ENCODE peak calls at places on chromosomes 2 and 18, in nine cellular contexts. F, W, B, N, L, S, Z, Y and P are unnamed samples.

GRCh38 chr2:174749793-174750192 is 14.5 kb downstream of the CHRNA1 start:
- DNase-seq in Z (no peak), F (no peak), N (no peak), B (no peak), Y (no peak), S (no peak), L (no peak), W (no peak), P (no peak)

GRCh38 chr2:28544915-28545589 is 49.2 kb downstream of the PLB1 start:
- DNase-seq in F (no peak), L (peak; percentile 12), B (no peak), N (no peak), W (no peak), Z (no peak), S (no peak), Y (peak; percentile 90), P (no peak)

GRCh38 chr2:32522770-32523169 is 105.1 kb upstream of the TTC27 start:
- DNase-seq in N (no peak), S (no peak), F (peak; percentile 42), Y (no peak), L (peak; percentile 37), W (no peak), B (no peak), Z (no peak), P (no peak)

GRCh38 chr2:129443235-129443884 is 536.1 kb upstream of the RAB6C start:
- DNase-seq in Y (no peak), B (no peak), L (no peak), W (no peak), Z (no peak), N (no peak), S (no peak), F (peak; percentile 1), P (peak; percentile 6)

GRCh38 chr18:68797901-68798300 is at the start of gene CCDC102B:
- DNase-seq in L (peak; percentile 67), N (peak; percentile 78), Z (no peak), B (no peak), S (no peak), Y (no peak), F (peak; percentile 18), W (peak; percentile 22), P (no peak)

GRCh38 chr2:53784431-53784830 is 2.3 kb downstream of the ASB3 start:
- DNase-seq in Z (no peak), S (no peak), F (peak; percentile 62), B (no peak), Y (no peak), W (no peak), L (peak; percentile 36), N (no peak), P (no peak)

GRCh38 chr2:152344561-152345195 is 9.7 kb downstream of the FMNL2 start:
- DNase-seq in Y (no peak), F (no peak), B (no peak), Z (no peak), L (no peak), S (no peak), N (no peak), W (no peak), P (no peak)

GRCh38 chr2:239310401-239311061 is 90.3 kb downstream of the HDAC4 start:
- DNase-seq in Z (peak; percentile 52), N (no peak), S (no peak), L (no peak), W (peak; percentile 67), Y (no peak), F (no peak), B (peak; percentile 6), P (no peak)

GRCh38 chr18:75659535-75660023 is 232.1 kb upstream of the SMIM21 start:
- DNase-seq in L (no peak), N (no peak), S (no peak), Y (no peak), W (no peak), Z (no peak), F (no peak), B (no peak), P (no peak)

GRCh38 chr18:75658330-75658729 is 230.8 kb upstream of the SMIM21 start:
- DNase-seq in Y (no peak), F (no peak), B (no peak), S (no peak), W (no peak), L (no peak), Z (no peak), N (no peak), P (peak; percentile 31)

GRCh38 chr18:75656035-75656434 is 228.5 kb upstream of the SMIM21 start:
- DNase-seq in L (no peak), W (no peak), S (no peak), Y (no peak), N (no peak), Z (no peak), F (no peak), B (no peak), P (no peak)

GRCh38 chr18:75660932-75661331 is 233.4 kb upstream of the SMIM21 start:
- DNase-seq in B (no peak), L (no peak), W (no peak), N (no peak), Z (no peak), Y (no peak), S (no peak), F (no peak), P (no peak)

DNA sequence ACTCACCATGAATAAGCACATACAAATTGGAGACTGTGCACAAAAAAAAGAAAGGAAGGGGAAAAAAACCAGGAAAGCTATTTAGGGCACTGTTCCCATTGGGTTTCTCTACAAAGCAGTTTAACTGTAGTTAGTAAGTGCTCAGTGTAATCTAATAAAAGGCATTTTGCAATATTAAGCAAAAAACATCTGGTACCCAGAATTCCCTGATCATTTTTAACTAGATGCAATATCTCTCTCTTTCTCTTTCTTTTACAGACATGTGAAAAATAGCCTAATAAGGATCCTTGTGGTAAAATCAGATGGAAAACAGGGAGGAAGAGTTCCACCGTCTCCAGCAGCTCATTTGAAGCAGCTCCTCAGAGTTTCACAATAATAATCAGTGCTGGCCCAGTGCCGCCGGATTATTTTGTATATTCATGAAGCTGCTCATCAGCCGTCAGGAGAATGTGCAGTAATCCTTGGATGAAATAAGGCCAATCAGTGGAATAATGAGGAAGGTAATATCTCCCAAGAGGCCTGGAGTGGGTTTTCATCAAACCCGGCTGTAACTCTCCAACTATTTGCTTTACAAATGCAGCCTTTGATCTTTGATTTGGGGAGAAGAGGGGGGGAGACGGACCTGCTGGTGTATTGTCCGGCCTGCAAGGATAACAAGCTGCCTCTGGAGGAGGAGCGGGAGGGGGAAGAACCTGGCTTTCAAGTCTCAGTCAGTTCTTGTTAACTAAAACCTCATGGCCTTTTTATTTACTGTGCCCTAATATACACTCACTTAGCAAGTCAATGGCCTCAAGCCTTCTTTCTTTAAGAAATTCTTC is 227.6 kb upstream of the SMIM21 start:
- DNase-seq in L (no peak), W (peak; percentile 58), B (no peak), N (peak; percentile 22), S (peak; percentile 28), Y (no peak), F (peak; percentile 4), Z (no peak), P (no peak)
- H3K4me3 ChIP-seq in L (no peak overlapping the region), W (no peak overlapping the region), B (no peak overlapping the region), N (no peak overlapping the region), S (no peak overlapping the region), Y (no peak overlapping the region), F (no peak overlapping the region), Z (no peak overlapping the region), P (no peak overlapping the region)

GRCh38 chr2:103809390-103809789 is 1044.5 kb upstream of the POU3F3 start:
- DNase-seq in F (no peak), Z (no peak), B (no peak), S (no peak), L (no peak), W (no peak), Y (no peak), N (no peak), P (no peak)

GRCh38 chr2:103805746-103806145 is 1043.9 kb downstream of the TMEM182 start:
- DNase-seq in N (no peak), B (no peak), L (no peak), S (no peak), W (no peak), Y (no peak), F (no peak), Z (no peak), P (no peak)

GRCh38 chr2:103809946-103810345 is 1044.0 kb upstream of the POU3F3 start:
- DNase-seq in Y (no peak), Z (no peak), S (no peak), L (peak; percentile 32), F (peak; percentile 1), B (no peak), N (no peak), W (no peak), P (no peak)

GRCh38 chr2:103810875-103811274 is 1043.0 kb upstream of the POU3F3 start:
- DNase-seq in L (no peak), S (no peak), B (no peak), F (no peak), N (no peak), W (no peak), Z (no peak), Y (no peak), P (no peak)

DNA sequence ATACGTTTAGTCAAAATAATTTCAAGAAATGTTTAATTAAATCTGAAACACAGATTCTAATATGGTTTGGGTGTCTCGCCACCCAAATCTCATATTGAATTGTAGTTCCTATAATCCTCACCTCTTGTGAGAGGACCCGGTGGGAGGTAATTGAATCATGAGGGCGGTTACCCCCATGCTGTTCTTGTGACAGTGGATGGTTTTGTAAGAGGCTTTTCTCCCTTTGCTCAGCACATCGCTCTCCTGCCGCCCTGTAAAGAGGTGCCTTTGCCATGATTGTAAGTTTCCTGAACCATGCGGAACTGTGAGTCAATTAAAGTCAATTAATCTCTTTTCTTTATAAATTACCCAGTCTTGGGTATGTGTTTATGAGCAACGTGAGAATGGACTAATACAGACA is 1045.1 kb upstream of the POU3F3 start:
- DNase-seq in S (no peak), W (no peak), N (no peak), Z (no peak), B (no peak), Y (no peak), L (no peak), F (no peak), P (no peak)
- H3K4me3 ChIP-seq in S (no peak overlapping the region), W (no peak overlapping the region), N (no peak overlapping the region), Z (no peak overlapping the region), B (no peak overlapping the region), Y (no peak overlapping the region), L (no peak overlapping the region), F (no peak overlapping the region), P (no peak overlapping the region)

GRCh38 chr18:23131693-23132319 is 3.5 kb upstream of the CABLES1 start:
- DNase-seq in B (peak; percentile 76), L (peak; percentile 68), S (no peak), Y (peak; percentile 82), N (peak; percentile 91), W (peak; percentile 53), F (peak; percentile 83), Z (no peak), P (peak; percentile 82)

GRCh38 chr18:23136326-23137092 is 1.2 kb downstream of the CABLES1 start:
- DNase-seq in W (peak; percentile 84), Z (peak; percentile 86), L (peak; percentile 49), F (peak; percentile 67), S (peak; percentile 50), Y (peak; percentile 53), B (peak; percentile 53), N (peak; percentile 35), P (no peak)

GRCh38 chr18:23134780-23135678 is at the start of gene CABLES1:
- DNase-seq in B (peak; percentile 60), Y (peak; percentile 66), W (peak; percentile 90), S (peak; percentile 54), F (peak; percentile 76), N (peak; percentile 66), Z (peak; percentile 87), L (peak; percentile 63), P (peak; percentile 83)

GRCh38 chr18:23135679-23136325 is 517 bp downstream of the CABLES1 start:
- DNase-seq in S (peak; percentile 45), L (peak; percentile 52), N (peak; percentile 46), Z (peak; percentile 85), W (peak; percentile 85), Y (peak; percentile 33), B (peak; percentile 33), F (peak; percentile 75), P (peak; percentile 39)

GRCh38 chr18:23133860-23134779 is 1.2 kb upstream of the CABLES1 start:
- DNase-seq in W (no peak), L (no peak), S (no peak), F (no peak), N (no peak), B (no peak), Y (peak; percentile 40), Z (no peak), P (no peak)
- H3K4me3 ChIP-seq in W (peak overlapping the region; percentile 93), L (peak overlapping the region; percentile 60), S (peak overlapping the region; percentile 75), F (peak overlapping the region; percentile 76), N (no peak overlapping the region), B (no peak overlapping the region), Y (peak overlapping the region; percentile 79), Z (peak overlapping the region; percentile 65), P (no peak overlapping the region)

GRCh38 chr18:70464343-70465114 is 175.7 kb downstream of the SOCS6 start:
- DNase-seq in S (peak; percentile 72), Z (peak; percentile 87), W (peak; percentile 89), F (peak; percentile 85), N (peak; percentile 72), Y (peak; percentile 64), B (peak; percentile 67), L (peak; percentile 72), P (peak; percentile 38)
- H3K4me3 ChIP-seq in S (peak overlapping the region; percentile 57), Z (peak overlapping the region; percentile 20), W (peak overlapping the region; percentile 4), F (peak overlapping the region; percentile 64), N (peak overlapping the region; percentile 17), Y (no peak overlapping the region), B (no peak overlapping the region), L (peak overlapping the region; percentile 20), P (peak overlapping the region; percentile 25)